ENCODE peak calls at places on chromosomes 4 and X, in seven cellular contexts. One of them, this sample, is unnamed.

GRCh38 chrX:129574214-129574613 is 34.2 kb downstream of the OCRL start:
- DNase-seq in choroid plexus epithelial cell: no peak
- DNase-seq in AG09319: no peak
- DNase-seq in stimulated activated CD4-positive, alpha-beta T cell treated with anti-CD3 and anti-CD28 coated beads, Interleukin-12 subunit alpha, Interleukin-12 subunit beta, amount 100 ng/mL, for 4 hours: no peak
- DNase-seq in breast epithelium: no peak
- DNase-seq in left ventricle myocardium superior: no peak
- DNase-seq in T-helper 9 cell: no peak
- DNase-seq in this sample: no peak

GRCh38 chr4:111400736-111401135 is 744.5 kb upstream of the FAM241A start:
- DNase-seq in left ventricle myocardium superior: no peak
- DNase-seq in choroid plexus epithelial cell: peak; percentile 57
- DNase-seq in AG09319: peak; percentile 44
- DNase-seq in stimulated activated CD4-positive, alpha-beta T cell treated with anti-CD3 and anti-CD28 coated beads, Interleukin-12 subunit alpha, Interleukin-12 subunit beta, amount 100 ng/mL, for 4 hours: no peak
- DNase-seq in T-helper 9 cell: no peak
- DNase-seq in breast epithelium: no peak
- DNase-seq in this sample: no peak

GRCh38 chr4:76634239-76634638 is 199.2 kb downstream of the SHROOM3 start:
- DNase-seq in AG09319: peak; percentile 25
- DNase-seq in T-helper 9 cell: no peak
- DNase-seq in left ventricle myocardium superior: no peak
- DNase-seq in stimulated activated CD4-positive, alpha-beta T cell treated with anti-CD3 and anti-CD28 coated beads, Interleukin-12 subunit alpha, Interleukin-12 subunit beta, amount 100 ng/mL, for 4 hours: no peak
- DNase-seq in breast epithelium: no peak
- DNase-seq in choroid plexus epithelial cell: peak; percentile 72
- DNase-seq in this sample: no peak

GRCh38 chr4:38950734-38951133 is 81.5 kb downstream of the TMEM156 start:
- DNase-seq in breast epithelium: no peak
- DNase-seq in AG09319: no peak
- DNase-seq in choroid plexus epithelial cell: peak; percentile 42
- DNase-seq in stimulated activated CD4-positive, alpha-beta T cell treated with anti-CD3 and anti-CD28 coated beads, Interleukin-12 subunit alpha, Interleukin-12 subunit beta, amount 100 ng/mL, for 4 hours: no peak
- DNase-seq in T-helper 9 cell: no peak
- DNase-seq in left ventricle myocardium superior: no peak
- DNase-seq in this sample: no peak

GRCh38 chr4:118265312-118266144 is 87.3 kb downstream of the PRSS12 start:
- DNase-seq in left ventricle myocardium superior: peak; percentile 45
- DNase-seq in breast epithelium: peak; percentile 56
- DNase-seq in T-helper 9 cell: no peak
- DNase-seq in stimulated activated CD4-positive, alpha-beta T cell treated with anti-CD3 and anti-CD28 coated beads, Interleukin-12 subunit alpha, Interleukin-12 subunit beta, amount 100 ng/mL, for 4 hours: peak; percentile 31
- DNase-seq in AG09319: no peak
- DNase-seq in choroid plexus epithelial cell: peak; percentile 28
- DNase-seq in this sample: peak; percentile 22

GRCh38 chr4:185017964-185018772 is at the start of gene HELT:
- DNase-seq in stimulated activated CD4-positive, alpha-beta T cell treated with anti-CD3 and anti-CD28 coated beads, Interleukin-12 subunit alpha, Interleukin-12 subunit beta, amount 100 ng/mL, for 4 hours: no peak
- DNase-seq in breast epithelium: no peak
- DNase-seq in T-helper 9 cell: no peak
- DNase-seq in left ventricle myocardium superior: no peak
- DNase-seq in choroid plexus epithelial cell: no peak
- DNase-seq in AG09319: no peak
- DNase-seq in this sample: no peak

GRCh38 chr4:47525154-47525819 is 40.2 kb downstream of the ATP10D start:
- DNase-seq in T-helper 9 cell: no peak
- DNase-seq in AG09319: peak; percentile 61
- DNase-seq in stimulated activated CD4-positive, alpha-beta T cell treated with anti-CD3 and anti-CD28 coated beads, Interleukin-12 subunit alpha, Interleukin-12 subunit beta, amount 100 ng/mL, for 4 hours: no peak
- DNase-seq in breast epithelium: no peak
- DNase-seq in choroid plexus epithelial cell: peak; percentile 95
- DNase-seq in left ventricle myocardium superior: no peak
- DNase-seq in this sample: peak; percentile 31

GRCh38 chr4:40515398-40516293 is 114.0 kb downstream of the RBM47 start:
- DNase-seq in breast epithelium: no peak
- DNase-seq in left ventricle myocardium superior: peak; percentile 32
- DNase-seq in T-helper 9 cell: no peak
- DNase-seq in choroid plexus epithelial cell: peak; percentile 29
- DNase-seq in stimulated activated CD4-positive, alpha-beta T cell treated with anti-CD3 and anti-CD28 coated beads, Interleukin-12 subunit alpha, Interleukin-12 subunit beta, amount 100 ng/mL, for 4 hours: no peak
- DNase-seq in AG09319: no peak
- DNase-seq in this sample: peak; percentile 50

This sample was measured in left cardiac atrium.